ENCODE peak calls at places on chromosomes 1 and 21, in seven cellular contexts. One of them, this sample, is unnamed.
A peak's percentile ranks its signal among the peaks of the same experiment; 100 is the strongest.

GRCh38 chr1:23249785-23250184 is 32.5 kb upstream of the HTR1D start:
- DNase-seq in MM.1S: no peak
- DNase-seq in neural crest cell: no peak
- DNase-seq in astrocyte of the spinal cord: peak; percentile 29
- DNase-seq in hepatocyte: peak; percentile 76
- DNase-seq in PC-3: peak; percentile 26
- DNase-seq in CD8-positive, alpha-beta T cell: no peak
- DNase-seq in this sample: no peak

GRCh38 chr1:231260351-231260750 is 19.3 kb downstream of the GNPAT start:
- DNase-seq in MM.1S: no peak
- DNase-seq in neural crest cell: no peak
- DNase-seq in astrocyte of the spinal cord: no peak
- DNase-seq in hepatocyte: no peak
- DNase-seq in PC-3: no peak
- DNase-seq in CD8-positive, alpha-beta T cell: no peak
- DNase-seq in this sample: no peak

GRCh38 chr1:114025609-114026401 is 46.5 kb downstream of the OLFML3 start:
- DNase-seq in MM.1S: no peak
- DNase-seq in neural crest cell: no peak
- DNase-seq in astrocyte of the spinal cord: peak; percentile 81
- DNase-seq in hepatocyte: no peak
- DNase-seq in PC-3: no peak
- DNase-seq in CD8-positive, alpha-beta T cell: no peak
- DNase-seq in this sample: no peak

GRCh38 chr1:224273651-224274050 is 56.3 kb downstream of the NVL start:
- DNase-seq in MM.1S: no peak
- DNase-seq in neural crest cell: no peak
- DNase-seq in astrocyte of the spinal cord: peak; percentile 61
- DNase-seq in hepatocyte: peak; percentile 61
- DNase-seq in PC-3: peak; percentile 72
- DNase-seq in CD8-positive, alpha-beta T cell: no peak
- DNase-seq in this sample: no peak

GRCh38 chr21:45624356-45624854 is 19.1 kb upstream of the PCBP3 start:
- DNase-seq in MM.1S: no peak
- DNase-seq in neural crest cell: no peak
- DNase-seq in astrocyte of the spinal cord: no peak
- DNase-seq in hepatocyte: no peak
- DNase-seq in PC-3: no peak
- DNase-seq in CD8-positive, alpha-beta T cell: no peak
- DNase-seq in this sample: no peak

GRCh38 chr1:170461362-170461761 is 70.6 kb upstream of the GORAB start:
- DNase-seq in MM.1S: no peak
- DNase-seq in neural crest cell: no peak
- DNase-seq in astrocyte of the spinal cord: peak; percentile 58
- DNase-seq in hepatocyte: no peak
- DNase-seq in PC-3: peak; percentile 24
- DNase-seq in CD8-positive, alpha-beta T cell: no peak
- DNase-seq in this sample: no peak

GRCh38 chr1:206469933-206470691 is at the start of gene IKBKE:
- DNase-seq in MM.1S: peak; percentile 91
- DNase-seq in neural crest cell: no peak
- DNase-seq in astrocyte of the spinal cord: peak; percentile 78
- DNase-seq in hepatocyte: peak; percentile 79
- DNase-seq in PC-3: peak; percentile 88
- DNase-seq in CD8-positive, alpha-beta T cell: no peak
- DNase-seq in this sample: peak; percentile 91

GRCh38 chr1:164703415-164703814 is 144.4 kb downstream of the PBX1 start:
- DNase-seq in MM.1S: no peak
- DNase-seq in neural crest cell: no peak
- DNase-seq in astrocyte of the spinal cord: no peak
- DNase-seq in hepatocyte: no peak
- DNase-seq in PC-3: no peak
- DNase-seq in CD8-positive, alpha-beta T cell: no peak
- DNase-seq in this sample: no peak

GRCh38 chr1:218408942-218409341 is 63.8 kb downstream of the TGFB2 start:
- DNase-seq in MM.1S: no peak
- DNase-seq in neural crest cell: no peak
- DNase-seq in astrocyte of the spinal cord: no peak
- DNase-seq in hepatocyte: peak; percentile 17
- DNase-seq in PC-3: no peak
- DNase-seq in CD8-positive, alpha-beta T cell: no peak
- DNase-seq in this sample: no peak

GRCh38 chr1:156663178-156663577 is 14.0 kb downstream of the NES start:
- DNase-seq in MM.1S: no peak
- DNase-seq in neural crest cell: no peak
- DNase-seq in astrocyte of the spinal cord: peak; percentile 69
- DNase-seq in hepatocyte: peak; percentile 49
- DNase-seq in PC-3: no peak
- DNase-seq in CD8-positive, alpha-beta T cell: no peak
- DNase-seq in this sample: no peak

GRCh38 chr1:3440711-3441389 is 13.6 kb upstream of the ARHGEF16 start:
- DNase-seq in MM.1S: no peak
- DNase-seq in neural crest cell: no peak
- DNase-seq in astrocyte of the spinal cord: no peak
- DNase-seq in hepatocyte: no peak
- DNase-seq in PC-3: no peak
- DNase-seq in CD8-positive, alpha-beta T cell: no peak
- DNase-seq in this sample: no peak

GRCh38 chr1:227947678-227948492 is at the start of gene WNT9A:
- DNase-seq in MM.1S: no peak
- DNase-seq in neural crest cell: peak; percentile 51
- DNase-seq in astrocyte of the spinal cord: peak; percentile 22
- DNase-seq in hepatocyte: peak; percentile 86
- DNase-seq in PC-3: peak; percentile 91
- DNase-seq in CD8-positive, alpha-beta T cell: no peak
- DNase-seq in this sample: no peak

GRCh38 chr1:244735854-244736561 is 83.1 kb downstream of the DESI2 start:
- DNase-seq in MM.1S: no peak
- DNase-seq in neural crest cell: no peak
- DNase-seq in astrocyte of the spinal cord: no peak
- DNase-seq in hepatocyte: no peak
- DNase-seq in PC-3: peak; percentile 84
- DNase-seq in CD8-positive, alpha-beta T cell: no peak
- DNase-seq in this sample: no peak

GRCh38 chr1:223133301-223133823 is 9.7 kb downstream of the TLR5 start:
- DNase-seq in MM.1S: no peak
- DNase-seq in neural crest cell: no peak
- DNase-seq in astrocyte of the spinal cord: no peak
- DNase-seq in hepatocyte: no peak
- DNase-seq in PC-3: no peak
- DNase-seq in CD8-positive, alpha-beta T cell: no peak
- DNase-seq in this sample: no peak

GRCh38 chr1:10508511-10508951 is 33.8 kb downstream of the PEX14 start:
- DNase-seq in MM.1S: no peak
- DNase-seq in neural crest cell: no peak
- DNase-seq in astrocyte of the spinal cord: peak; percentile 24
- DNase-seq in hepatocyte: no peak
- DNase-seq in PC-3: no peak
- DNase-seq in CD8-positive, alpha-beta T cell: no peak
- DNase-seq in this sample: no peak

GRCh38 chr1:114323959-114324825 is 170.5 kb upstream of the SYT6 start:
- DNase-seq in MM.1S: no peak
- DNase-seq in neural crest cell: no peak
- DNase-seq in astrocyte of the spinal cord: no peak
- DNase-seq in hepatocyte: no peak
- DNase-seq in PC-3: no peak
- DNase-seq in CD8-positive, alpha-beta T cell: no peak
- DNase-seq in this sample: no peak

GRCh38 chr21:36171741-36172331 is 15.2 kb downstream of the DOP1B start:
- DNase-seq in MM.1S: no peak
- DNase-seq in neural crest cell: no peak
- DNase-seq in astrocyte of the spinal cord: no peak
- DNase-seq in hepatocyte: no peak
- DNase-seq in PC-3: no peak
- DNase-seq in CD8-positive, alpha-beta T cell: no peak
- DNase-seq in this sample: no peak

DNA sequence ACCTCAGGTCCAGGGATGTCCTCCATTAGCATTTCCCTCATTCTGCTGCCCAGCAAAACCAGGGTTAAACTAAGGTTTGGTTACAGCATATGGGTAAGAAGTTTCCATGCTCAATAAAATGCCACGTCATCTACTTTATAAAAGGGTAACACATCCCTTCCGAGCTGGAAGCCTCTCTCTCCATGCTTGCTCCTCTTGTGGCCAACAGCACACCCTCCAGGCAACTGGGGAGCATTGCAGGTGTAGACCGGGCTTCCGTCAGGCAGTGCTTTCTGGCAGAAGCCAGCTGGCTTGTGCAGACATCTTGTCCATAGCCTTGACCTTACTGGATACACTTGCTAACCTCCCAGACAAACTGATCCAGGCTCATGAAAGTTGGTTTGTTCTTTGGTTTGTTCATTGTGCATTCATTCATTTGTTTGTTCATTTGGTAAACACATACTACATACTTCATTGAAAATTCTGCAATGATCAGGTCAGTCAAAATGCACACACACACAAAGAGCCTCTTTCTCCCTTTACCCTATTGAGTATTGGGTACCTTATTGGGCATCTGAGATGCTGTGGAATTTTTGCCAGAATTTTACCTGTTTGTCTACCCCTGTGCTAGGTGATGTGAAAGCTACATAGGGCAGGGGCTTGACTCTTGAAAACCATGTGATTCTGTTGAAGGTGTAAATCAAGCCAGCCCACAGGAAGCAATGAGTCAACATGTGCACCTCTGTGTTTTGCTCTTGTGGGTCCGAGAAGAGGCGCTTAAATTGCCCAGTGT is 422.8 kb downstream of the CAMTA1 start:
- DNase-seq in MM.1S: peak; percentile 51
- DNase-seq in neural crest cell: peak; percentile 65
- DNase-seq in astrocyte of the spinal cord: peak; percentile 64
- DNase-seq in hepatocyte: peak; percentile 71
- DNase-seq in PC-3: peak; percentile 84
- DNase-seq in CD8-positive, alpha-beta T cell: no peak
- DNase-seq in this sample: no peak
- TF ChIP-seq CTCF in MM.1S: peak; percentile 76
- TF ChIP-seq CTCF in neural crest cell: peak; percentile 73
- TF ChIP-seq CTCF in astrocyte of the spinal cord: peak; percentile 81
- TF ChIP-seq CTCF in hepatocyte: peak; percentile 57
- TF ChIP-seq CTCF in PC-3: peak; percentile 86
- TF ChIP-seq CTCF in CD8-positive, alpha-beta T cell: no peak
- TF ChIP-seq CTCF in this sample: peak; percentile 76

GRCh38 chr1:31937300-31938183 is 626 bp downstream of the PTP4A2 start:
- DNase-seq in MM.1S: peak; percentile 58
- DNase-seq in neural crest cell: peak; percentile 43
- DNase-seq in astrocyte of the spinal cord: peak; percentile 69
- DNase-seq in hepatocyte: peak; percentile 89
- DNase-seq in PC-3: peak; percentile 46
- DNase-seq in CD8-positive, alpha-beta T cell: peak; percentile 64
- DNase-seq in this sample: peak; percentile 59

GRCh38 chr1:31936966-31937299 is 1.2 kb downstream of the PTP4A2 start:
- DNase-seq in MM.1S: no peak
- DNase-seq in neural crest cell: no peak
- DNase-seq in astrocyte of the spinal cord: no peak
- DNase-seq in hepatocyte: no peak
- DNase-seq in PC-3: no peak
- DNase-seq in CD8-positive, alpha-beta T cell: no peak
- DNase-seq in this sample: no peak

GRCh38 chr1:31939484-31940329 is 1.5 kb upstream of the PTP4A2 start:
- DNase-seq in MM.1S: peak; percentile 67
- DNase-seq in neural crest cell: no peak
- DNase-seq in astrocyte of the spinal cord: peak; percentile 92
- DNase-seq in hepatocyte: peak; percentile 91
- DNase-seq in PC-3: peak; percentile 86
- DNase-seq in CD8-positive, alpha-beta T cell: peak; percentile 56
- DNase-seq in this sample: peak; percentile 77

GRCh38 chr1:31936278-31936965 is 1.7 kb downstream of the PTP4A2 start:
- DNase-seq in MM.1S: peak; percentile 39
- DNase-seq in neural crest cell: no peak
- DNase-seq in astrocyte of the spinal cord: no peak
- DNase-seq in hepatocyte: peak; percentile 26
- DNase-seq in PC-3: peak; percentile 19
- DNase-seq in CD8-positive, alpha-beta T cell: no peak
- DNase-seq in this sample: no peak

DNA sequence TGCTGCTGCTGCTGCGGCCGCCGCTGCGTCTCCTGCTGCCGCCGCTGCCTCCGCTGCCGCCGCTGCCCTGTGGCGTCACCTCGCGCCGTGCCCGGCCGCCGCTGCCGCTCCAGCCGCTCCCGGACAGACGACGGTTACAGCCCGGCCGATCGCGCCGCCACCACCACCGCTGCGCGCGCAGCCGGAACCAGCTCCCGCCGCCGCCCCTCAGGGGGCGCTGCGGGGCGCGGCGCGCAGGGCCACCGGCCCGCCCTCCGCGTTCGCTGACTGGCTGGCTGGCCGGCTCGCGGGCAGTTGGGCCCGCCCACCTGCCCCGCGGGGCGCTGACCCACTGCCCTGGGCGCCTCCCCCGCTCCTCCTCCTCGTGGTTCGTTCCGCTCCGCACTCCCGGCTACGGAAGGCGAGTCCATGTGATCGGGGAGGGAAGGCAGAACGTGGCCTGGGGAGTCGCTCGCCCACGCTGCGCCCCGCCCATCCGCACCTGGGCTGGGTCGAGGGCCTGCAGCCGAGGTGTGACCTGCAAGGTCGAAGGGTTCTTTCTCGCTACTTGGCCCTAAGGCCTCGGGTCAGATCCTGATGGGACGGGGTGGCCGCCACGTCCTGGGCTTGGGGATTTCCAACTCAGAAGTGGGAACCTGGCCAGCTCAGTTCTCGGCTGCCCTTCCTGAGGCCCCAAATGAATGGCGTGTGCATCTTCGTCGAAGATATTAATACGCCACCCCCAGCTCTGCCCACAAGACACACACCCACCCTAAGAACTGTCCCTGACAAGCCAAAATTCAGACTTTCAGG is at the start of gene PTP4A2:
- DNase-seq in MM.1S: peak; percentile 95
- DNase-seq in neural crest cell: peak; percentile 86
- DNase-seq in astrocyte of the spinal cord: peak; percentile 94
- DNase-seq in hepatocyte: peak; percentile 97
- DNase-seq in PC-3: peak; percentile 95
- DNase-seq in CD8-positive, alpha-beta T cell: peak; percentile 54
- DNase-seq in this sample: peak; percentile 98
- TF ChIP-seq CTCF in MM.1S: no peak
- TF ChIP-seq CTCF in neural crest cell: peak; percentile 65
- TF ChIP-seq CTCF in astrocyte of the spinal cord: peak; percentile 34
- TF ChIP-seq CTCF in hepatocyte: peak; percentile 41
- TF ChIP-seq CTCF in PC-3: no peak
- TF ChIP-seq CTCF in CD8-positive, alpha-beta T cell: peak; percentile 43
- TF ChIP-seq CTCF in this sample: no peak

GRCh38 chr1:147171399-147172167 is 687 bp downstream of the PRKAB2 start:
- DNase-seq in MM.1S: peak; percentile 45
- DNase-seq in neural crest cell: no peak
- DNase-seq in astrocyte of the spinal cord: no peak
- DNase-seq in hepatocyte: peak; percentile 14
- DNase-seq in PC-3: peak; percentile 29
- DNase-seq in CD8-positive, alpha-beta T cell: no peak
- DNase-seq in this sample: no peak
- TF ChIP-seq CTCF in MM.1S: peak; percentile 10
- TF ChIP-seq CTCF in neural crest cell: no peak
- TF ChIP-seq CTCF in astrocyte of the spinal cord: no peak
- TF ChIP-seq CTCF in hepatocyte: no peak
- TF ChIP-seq CTCF in PC-3: no peak
- TF ChIP-seq CTCF in CD8-positive, alpha-beta T cell: no peak
- TF ChIP-seq CTCF in this sample: no peak

GRCh38 chr1:118739421-118739930 is 248.7 kb downstream of the TBX15 start:
- DNase-seq in MM.1S: no peak
- DNase-seq in neural crest cell: no peak
- DNase-seq in astrocyte of the spinal cord: no peak
- DNase-seq in hepatocyte: no peak
- DNase-seq in PC-3: no peak
- DNase-seq in CD8-positive, alpha-beta T cell: no peak
- DNase-seq in this sample: no peak
- TF ChIP-seq CTCF in MM.1S: no peak
- TF ChIP-seq CTCF in neural crest cell: no peak
- TF ChIP-seq CTCF in astrocyte of the spinal cord: no peak
- TF ChIP-seq CTCF in hepatocyte: no peak
- TF ChIP-seq CTCF in PC-3: no peak
- TF ChIP-seq CTCF in CD8-positive, alpha-beta T cell: no peak
- TF ChIP-seq CTCF in this sample: no peak